ENCODE peak calls at places on chromosomes 7 and 10, in four cellular contexts. S, H, Q and T are unnamed samples.

GRCh38 chr10:113252650-113253560 is 299.9 kb upstream of the HABP2 start:
- DNase-seq in S (no peak), H (peak), Q (no peak), T (no peak)

GRCh38 chr10:61761825-61762217 is 99.1 kb downstream of the CABCOCO1 start:
- DNase-seq in S (no peak), H (no peak), Q (no peak), T (no peak)

GRCh38 chr10:11167233-11167979 is 149.7 kb downstream of the CELF2 start:
- DNase-seq in S (no peak), H (no peak), Q (no peak), T (no peak)

GRCh38 chr7:33986456-33986855 is 81.1 kb downstream of the BMPER start:
- DNase-seq in S (no peak), H (no peak), Q (no peak), T (no peak)

GRCh38 chr7:98223351-98223897 is 12.2 kb downstream of the BHLHA15 start:
- DNase-seq in S (no peak), H (no peak), Q (no peak), T (no peak)

GRCh38 chr10:78065616-78066410 is 32.1 kb downstream of the RPS24 start:
- DNase-seq in S (no peak), H (no peak), Q (peak), T (no peak)

GRCh38 chr10:124152139-124152780 is 58.9 kb upstream of the CHST15 start:
- DNase-seq in S (no peak), H (no peak), Q (no peak), T (peak)

GRCh38 chr7:116981887-116982430 is 28.7 kb downstream of the ST7 start:
- DNase-seq in S (no peak), H (no peak), Q (no peak), T (no peak)

GRCh38 chr10:69318087-69318996 is 40.0 kb downstream of the HK1 start:
- DNase-seq in S (peak), H (peak), Q (peak), T (no peak)

GRCh38 chr7:43637114-43637806 is 54.4 kb downstream of the STK17A start:
- DNase-seq in S (no peak), H (no peak), Q (no peak), T (no peak)

GRCh38 chr10:114172776-114173555 is 1.0 kb downstream of the CCDC186 start:
- DNase-seq in S (no peak), H (no peak), Q (no peak), T (no peak)

GRCh38 chr10:113093188-113094113 is 143.4 kb downstream of the TCF7L2 start:
- DNase-seq in S (no peak), H (no peak), Q (no peak), T (peak)

GRCh38 chr10:10418397-10418796 is 599.3 kb upstream of the CELF2 start:
- DNase-seq in S (no peak), H (no peak), Q (no peak), T (no peak)

GRCh38 chr7:44244282-44244681 is 43.5 kb downstream of the YKT6 start:
- DNase-seq in S (peak), H (peak), Q (peak), T (no peak)

GRCh38 chr7:92025260-92025659 is 84.6 kb downstream of the AKAP9 start:
- DNase-seq in S (no peak), H (no peak), Q (no peak), T (no peak)

GRCh38 chr7:47375590-47375989 is 206.3 kb downstream of the TNS3 start:
- DNase-seq in S (no peak), H (no peak), Q (no peak), T (no peak)

GRCh38 chr10:78059916-78060315 is 26.3 kb downstream of the RPS24 start:
- DNase-seq in S (no peak), H (no peak), Q (no peak), T (no peak)

GRCh38 chr10:117544729-117545140 is 2.2 kb downstream of the EMX2 start:
- DNase-seq in S (peak), H (no peak), Q (no peak), T (no peak)

GRCh38 chr7:87456247-87456646 is 19.2 kb downstream of the ABCB4 start:
- DNase-seq in S (no peak), H (no peak), Q (no peak), T (no peak)

GRCh38 chr10:124557648-124558338 is 96.2 kb downstream of the LHPP start:
- DNase-seq in S (no peak), H (no peak), Q (no peak), T (no peak)

GRCh38 chr7:133139350-133139749 is 57.5 kb upstream of the CHCHD3 start:
- DNase-seq in S (peak), H (no peak), Q (peak), T (peak)

GRCh38 chr7:130949550-130949949 is 215.5 kb upstream of the KLF14 start:
- DNase-seq in S (no peak), H (no peak), Q (no peak), T (no peak)

GRCh38 chr7:151091431-151091830 is 5.2 kb downstream of the AGAP3 start:
- DNase-seq in S (peak), H (no peak), Q (peak), T (no peak)

GRCh38 chr10:129888784-129889616 is 75.1 kb downstream of the EBF3 start:
- DNase-seq in S (peak), H (peak), Q (peak), T (no peak)

GRCh38 chr10:123392182-123392930 is 238.2 kb downstream of the BUB3 start:
- DNase-seq in S (no peak), H (no peak), Q (no peak), T (no peak)

GRCh38 chr10:23643396-23643795 is 204.5 kb downstream of the OTUD1 start:
- DNase-seq in S (no peak), H (no peak), Q (no peak), T (no peak)

DNA sequence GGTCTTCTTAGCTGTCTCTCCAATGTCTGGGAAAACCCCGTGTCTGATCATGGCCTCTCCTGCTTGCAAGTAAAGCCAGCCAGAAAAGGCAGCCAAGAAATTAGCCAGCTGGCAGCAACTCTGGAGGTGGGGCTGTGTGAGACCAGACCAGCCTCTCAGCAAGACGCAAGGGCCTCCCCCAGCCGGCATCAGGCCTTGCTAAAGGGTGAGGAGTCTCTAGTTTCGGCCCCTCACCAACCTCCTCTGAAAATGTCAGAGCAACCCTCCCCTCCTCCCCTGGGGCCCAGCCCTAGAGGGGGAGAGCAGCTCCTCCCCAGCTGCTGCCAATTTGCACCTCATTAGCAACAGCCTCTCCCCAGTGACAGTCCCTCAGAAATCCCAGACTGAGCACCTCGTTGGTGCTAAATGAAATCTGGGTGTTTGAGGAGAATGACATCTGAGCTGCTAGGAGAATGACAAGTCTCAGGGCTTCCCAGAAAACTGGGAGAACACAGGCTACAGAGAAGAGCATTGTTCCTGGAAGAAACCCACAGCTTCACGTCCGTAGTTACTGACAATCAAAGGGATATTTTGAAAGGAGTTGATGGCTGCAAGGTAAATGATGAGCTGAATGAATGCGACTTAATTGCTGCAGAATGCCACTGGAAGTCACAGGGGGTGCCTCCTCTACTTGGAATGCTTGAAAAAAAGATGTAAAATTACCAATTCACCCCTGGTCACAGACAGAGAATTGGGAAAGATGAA is 25.9 kb downstream of the DGKI start:
- DNase-seq in S (peak), H (peak), Q (no peak), T (no peak)
- TF ChIP-seq FOXJ3 in S (no peak), H (no peak), Q (no peak), T (no peak)

DNA sequence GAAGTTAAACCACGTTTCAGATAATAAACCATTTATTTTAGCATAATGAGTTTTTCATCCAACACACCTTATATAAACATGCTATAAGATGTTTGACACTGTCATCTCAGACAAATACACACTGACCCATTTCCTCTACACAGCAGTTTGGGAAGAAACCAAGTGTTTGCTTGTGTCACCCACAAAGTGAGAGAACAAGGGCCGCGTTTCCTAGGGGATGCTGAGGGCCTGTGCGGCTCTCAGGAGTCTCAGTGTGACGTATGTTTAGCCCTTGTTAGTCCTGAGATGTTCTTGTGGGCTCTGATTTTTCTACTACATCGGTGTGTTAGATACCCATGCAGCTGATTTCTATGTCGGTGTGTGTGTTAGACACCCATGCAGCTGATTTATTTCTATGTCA is 266.3 kb downstream of the DIP2C start:
- DNase-seq in S (no peak), H (no peak), Q (no peak), T (no peak)
- TF ChIP-seq FOXJ3 in S (no peak), H (no peak), Q (no peak), T (no peak)

GRCh38 chr7:6718124-6718523 is 11.4 kb upstream of the ZNF12 start:
- DNase-seq in S (no peak), H (no peak), Q (no peak), T (no peak)
- TF ChIP-seq FOXJ3 in S (no peak), H (no peak), Q (no peak), T (no peak)

GRCh38 chr10:84214612-84215235 is 10.6 kb downstream of the LRIT2 start:
- DNase-seq in S (peak), H (peak), Q (peak), T (peak)
- TF ChIP-seq FOXJ3 in S (no peak), H (no peak), Q (no peak), T (no peak)

GRCh38 chr10:3805791-3806381 is 20.9 kb upstream of the KLF6 start:
- DNase-seq in S (no peak), H (no peak), Q (peak), T (no peak)

GRCh38 chr10:3805227-3805790 is 20.3 kb upstream of the KLF6 start:
- DNase-seq in S (no peak), H (no peak), Q (no peak), T (no peak)

GRCh38 chr10:3802526-3803002 is 17.6 kb upstream of the KLF6 start:
- DNase-seq in S (no peak), H (no peak), Q (no peak), T (no peak)

GRCh38 chr10:3803295-3803883 is 18.4 kb upstream of the KLF6 start:
- DNase-seq in S (no peak), H (no peak), Q (peak), T (no peak)

DNA sequence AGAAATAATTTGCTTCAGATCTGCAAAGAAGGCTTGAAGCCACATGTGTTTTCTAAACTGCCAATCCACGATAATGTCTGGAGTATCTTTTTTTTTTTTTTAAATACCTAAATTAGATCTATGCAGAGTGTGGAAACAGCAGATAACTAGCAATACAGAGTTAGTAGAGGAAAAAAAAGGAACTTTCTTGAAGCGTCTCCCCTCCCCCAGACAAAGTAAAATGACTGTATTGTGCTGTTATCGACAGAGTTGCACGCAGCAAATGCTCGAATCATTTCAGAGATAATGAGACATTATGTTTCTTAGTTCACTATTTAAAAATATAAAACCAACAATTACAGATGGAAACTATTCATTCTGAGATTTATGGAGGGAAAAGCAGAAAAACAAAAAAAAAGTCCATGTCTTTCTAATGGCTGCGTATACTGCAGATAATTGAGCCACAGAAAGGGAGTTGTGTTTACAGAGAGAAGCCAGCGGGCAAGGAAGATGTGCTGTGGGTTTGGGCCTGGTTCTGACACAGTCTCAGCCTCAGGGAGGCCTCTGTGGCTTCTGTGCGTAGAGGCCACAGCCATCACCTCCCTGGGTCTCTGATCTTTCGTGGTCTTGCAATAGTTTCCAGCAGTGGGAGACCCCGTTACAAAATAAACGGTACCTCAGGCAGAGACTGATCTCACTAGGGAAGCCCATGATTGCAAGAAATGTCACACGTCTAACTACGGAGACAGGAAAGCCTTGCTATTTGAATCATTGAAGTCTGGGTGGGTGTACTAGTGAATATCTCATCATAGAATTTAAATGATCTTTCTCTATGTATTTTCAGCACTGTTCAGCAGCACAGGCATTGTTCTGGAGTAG is 19.1 kb upstream of the KLF6 start:
- DNase-seq in S (no peak), H (no peak), Q (peak), T (no peak)
- TF ChIP-seq FOXJ3 in S (no peak), H (no peak), Q (no peak), T (no peak)

GRCh38 chr7:371779-372545 is 82.0 kb downstream of the FOXL3 start:
- DNase-seq in S (peak), H (no peak), Q (no peak), T (no peak)
- TF ChIP-seq FOXJ3 in S (no peak), H (no peak), Q (no peak), T (no peak)

GRCh38 chr7:2819954-2820397 is 24.1 kb downstream of the GNA12 start:
- DNase-seq in S (no peak), H (no peak), Q (no peak), T (no peak)

GRCh38 chr7:2821161-2821841 is 22.8 kb downstream of the GNA12 start:
- DNase-seq in S (no peak), H (peak), Q (no peak), T (no peak)

GRCh38 chr7:2820508-2820934 is 23.6 kb downstream of the GNA12 start:
- DNase-seq in S (no peak), H (no peak), Q (no peak), T (peak)

GRCh38 chr7:2823124-2823523 is 21.0 kb downstream of the GNA12 start:
- DNase-seq in S (no peak), H (no peak), Q (no peak), T (no peak)

GRCh38 chr7:2821842-2822507 is 22.1 kb downstream of the GNA12 start:
- DNase-seq in S (no peak), H (no peak), Q (no peak), T (no peak)
- TF ChIP-seq FOXJ3 in S (no peak), H (no peak), Q (no peak), T (no peak)

DNA sequence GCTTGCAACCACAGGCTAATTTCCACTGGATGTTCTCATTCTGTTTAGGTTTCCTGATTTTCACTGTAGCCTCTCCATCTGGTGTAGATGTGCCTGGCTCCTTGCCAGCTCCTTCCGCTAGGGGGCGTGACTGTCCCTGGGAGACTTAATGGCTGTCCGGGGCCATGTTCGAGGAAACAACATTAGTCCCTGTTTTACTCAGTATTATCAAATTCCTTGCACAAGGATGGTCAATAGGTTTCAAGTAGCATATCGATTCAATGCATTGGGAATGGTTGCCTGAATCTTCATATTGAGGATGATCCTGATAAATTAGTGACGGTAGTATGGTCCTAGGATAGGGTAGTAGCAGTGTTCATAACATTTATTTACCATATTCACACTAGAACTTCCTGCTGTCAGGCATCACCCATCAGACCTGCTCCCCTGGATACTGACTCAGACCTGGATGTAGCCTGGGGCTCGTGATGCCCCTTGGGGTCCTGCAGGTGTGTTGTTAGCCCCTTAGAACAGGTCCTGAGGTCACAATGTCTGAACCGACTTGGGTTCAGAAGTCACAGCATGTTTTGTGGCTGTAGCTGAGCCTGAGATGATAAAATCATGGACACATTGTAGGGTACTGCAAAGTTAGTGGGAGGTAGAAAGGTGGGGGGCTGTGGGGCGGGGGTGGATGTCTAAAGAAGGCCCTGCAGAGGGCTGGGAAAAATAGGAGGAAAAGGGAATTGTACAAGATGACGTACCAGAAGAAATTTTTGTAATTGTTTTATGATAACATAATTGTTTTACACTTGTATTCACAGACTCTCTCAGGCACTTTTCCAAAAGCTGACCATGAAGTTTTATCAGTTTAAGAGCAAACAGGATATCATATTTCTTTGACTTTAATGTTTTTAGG is 8.9 kb upstream of the EXOC6 start:
- DNase-seq in S (peak), H (peak), Q (peak), T (peak)
- TF ChIP-seq FOXJ3 in S (no peak), H (no peak), Q (no peak), T (no peak)

DNA sequence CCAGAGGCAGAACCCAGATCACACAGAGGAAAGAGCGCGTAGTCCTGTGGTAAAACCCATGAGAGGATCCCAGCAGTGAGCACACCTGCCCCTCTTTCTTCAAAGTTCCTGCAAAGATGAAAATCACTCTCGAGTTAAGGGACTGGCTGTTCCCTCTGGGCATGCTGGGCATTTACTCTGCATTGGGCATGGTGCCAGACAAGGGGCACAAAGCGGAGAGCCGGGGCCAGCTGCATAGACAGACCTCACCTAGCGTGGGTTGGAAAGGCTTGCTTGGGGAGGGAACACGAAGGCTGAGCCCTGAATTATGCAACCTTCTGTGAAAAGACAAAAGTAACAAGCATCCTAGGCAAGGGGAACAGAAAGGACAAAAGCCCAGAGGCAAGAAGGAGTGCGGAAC is 120.0 kb upstream of the TCERG1L start:
- DNase-seq in S (no peak), H (peak), Q (no peak), T (no peak)
- TF ChIP-seq FOXJ3 in S (no peak), H (no peak), Q (no peak), T (no peak)

GRCh38 chr7:6376820-6377219 is 70.9 kb downstream of the DAGLB start:
- DNase-seq in S (no peak), H (no peak), Q (no peak), T (peak)
- TF ChIP-seq FOXJ3 in S (no peak), H (no peak), Q (no peak), T (no peak)